ENCODE peak calls at places on chromosomes 13 and 19, in seven cellular contexts. X is left ventricle myocardium inferior, C is WERI-Rb-1, I is AG04450, H is NB4, L is right cardiac atrium, B is Peyer's patch. Y is an unnamed sample.

GRCh38 chr19:18577365-18577914 is 5.8 kb downstream of the UBA52 start:
- DNase-seq in X (no peak), C (no peak), I (no peak), H (no peak), L (no peak), B (no peak), Y (no peak)

GRCh38 chr19:51971624-51972023 is 15.0 kb downstream of the ZNF350 start:
- DNase-seq in X (no peak), C (peak), I (no peak), H (peak), L (no peak), B (no peak), Y (no peak)

GRCh38 chr13:24670927-24671326 is 9.3 kb upstream of the ATP12A start:
- DNase-seq in X (no peak), C (peak), I (no peak), H (peak), L (no peak), B (no peak), Y (no peak)

GRCh38 chr13:65595881-65596280 is 1634.3 kb downstream of the PCDH9 start:
- DNase-seq in X (no peak), C (no peak), I (peak), H (no peak), L (no peak), B (no peak), Y (peak)

GRCh38 chr19:12597594-12597993 is 13.0 kb downstream of the ZNF490 start:
- DNase-seq in X (no peak), C (no peak), I (no peak), H (no peak), L (no peak), B (no peak), Y (no peak)

GRCh38 chr19:19860756-19861390 is 4.8 kb upstream of the ZNF253 start:
- DNase-seq in X (no peak), C (no peak), I (no peak), H (no peak), L (peak), B (peak), Y (no peak)

GRCh38 chr13:110570886-110571285 is 9.4 kb upstream of the RAB20 start:
- DNase-seq in X (no peak), C (peak), I (no peak), H (no peak), L (no peak), B (no peak), Y (no peak)

GRCh38 chr13:100089633-100090032 is 740 bp downstream of the PCCA start:
- DNase-seq in X (no peak), C (no peak), I (no peak), H (peak), L (no peak), B (no peak), Y (no peak)

GRCh38 chr19:38556521-38557174 is 61.1 kb downstream of the MAP4K1 start:
- DNase-seq in X (no peak), C (no peak), I (no peak), H (peak), L (no peak), B (no peak), Y (no peak)

GRCh38 chr19:41703602-41704293 is 4.7 kb upstream of the CEACAM5 start:
- DNase-seq in X (no peak), C (no peak), I (no peak), H (no peak), L (no peak), B (no peak), Y (no peak)

GRCh38 chr19:55242517-55242916 is 14.0 kb upstream of the TMEM86B start:
- DNase-seq in X (no peak), C (no peak), I (no peak), H (no peak), L (no peak), B (no peak), Y (no peak)

GRCh38 chr19:38360839-38361631 is 13.3 kb upstream of the PSMD8 start:
- DNase-seq in X (no peak), C (no peak), I (no peak), H (no peak), L (no peak), B (no peak), Y (no peak)

GRCh38 chr19:49205114-49205513 is 47.5 kb downstream of the TRPM4 start:
- DNase-seq in X (no peak), C (no peak), I (no peak), H (peak), L (no peak), B (no peak), Y (no peak)

GRCh38 chr19:3056454-3057016 is 5.8 kb downstream of the TLE5 start:
- DNase-seq in X (no peak), C (no peak), I (no peak), H (no peak), L (no peak), B (no peak), Y (no peak)

GRCh38 chr13:45623516-45624090 is 8.1 kb upstream of the ERICH6B start:
- DNase-seq in X (no peak), C (no peak), I (no peak), H (peak), L (no peak), B (no peak), Y (peak)

GRCh38 chr13:110337287-110337686 is 30.2 kb downstream of the COL4A2 start:
- DNase-seq in X (no peak), C (no peak), I (no peak), H (no peak), L (no peak), B (no peak), Y (no peak)

GRCh38 chr13:107069107-107069776 is 501.3 kb upstream of the ARGLU1 start:
- DNase-seq in X (no peak), C (no peak), I (no peak), H (no peak), L (no peak), B (no peak), Y (no peak)

GRCh38 chr13:101520672-101521071 is 68.2 kb downstream of the ITGBL1 start:
- DNase-seq in X (no peak), C (no peak), I (peak), H (peak), L (no peak), B (no peak), Y (peak)

GRCh38 chr19:3407556-3408516 is 41.5 kb downstream of the NFIC start:
- DNase-seq in X (peak), C (no peak), I (no peak), H (no peak), L (peak), B (no peak), Y (no peak)

GRCh38 chr19:3012522-3013260 is 16.4 kb downstream of the TLE2 start:
- DNase-seq in X (no peak), C (no peak), I (no peak), H (no peak), L (no peak), B (no peak), Y (no peak)

GRCh38 chr13:19634129-19634740 is 776 bp downstream of the MPHOSPH8 start:
- DNase-seq in X (no peak), C (no peak), I (no peak), H (peak), L (no peak), B (no peak), Y (peak)

GRCh38 chr19:2167896-2168618 is 4.3 kb downstream of the DOT1L start:
- DNase-seq in X (peak), C (peak), I (no peak), H (peak), L (peak), B (peak), Y (peak)

GRCh38 chr13:57128909-57129308 is 11.8 kb upstream of the PRR20A start:
- DNase-seq in X (no peak), C (no peak), I (no peak), H (peak), L (no peak), B (no peak), Y (no peak)

GRCh38 chr13:33328691-33329090 is 43.1 kb upstream of the STARD13 start:
- DNase-seq in X (no peak), C (no peak), I (no peak), H (no peak), L (no peak), B (no peak), Y (peak)

GRCh38 chr13:52599037-52599852 is 43.0 kb upstream of the HNRNPA1L2 start:
- DNase-seq in X (no peak), C (no peak), I (no peak), H (no peak), L (no peak), B (no peak), Y (peak)

GRCh38 chr19:56664511-56664910 is 7.0 kb downstream of the ZNF835 start:
- DNase-seq in X (no peak), C (no peak), I (no peak), H (no peak), L (no peak), B (no peak), Y (no peak)

GRCh38 chr19:10417598-10418280 is 2.6 kb upstream of the PDE4A start:
- DNase-seq in X (no peak), C (no peak), I (no peak), H (peak), L (no peak), B (no peak), Y (no peak)

GRCh38 chr19:10416380-10417257 is 3.7 kb upstream of the PDE4A start:
- DNase-seq in X (peak), C (peak), I (peak), H (peak), L (peak), B (peak), Y (peak)

GRCh38 chr19:10419646-10420443 is 493 bp upstream of the PDE4A start:
- DNase-seq in X (no peak), C (peak), I (no peak), H (peak), L (no peak), B (no peak), Y (peak)

GRCh38 chr19:10419200-10419645 is 1.1 kb upstream of the PDE4A start:
- DNase-seq in X (no peak), C (peak), I (no peak), H (peak), L (no peak), B (no peak), Y (peak)

DNA sequence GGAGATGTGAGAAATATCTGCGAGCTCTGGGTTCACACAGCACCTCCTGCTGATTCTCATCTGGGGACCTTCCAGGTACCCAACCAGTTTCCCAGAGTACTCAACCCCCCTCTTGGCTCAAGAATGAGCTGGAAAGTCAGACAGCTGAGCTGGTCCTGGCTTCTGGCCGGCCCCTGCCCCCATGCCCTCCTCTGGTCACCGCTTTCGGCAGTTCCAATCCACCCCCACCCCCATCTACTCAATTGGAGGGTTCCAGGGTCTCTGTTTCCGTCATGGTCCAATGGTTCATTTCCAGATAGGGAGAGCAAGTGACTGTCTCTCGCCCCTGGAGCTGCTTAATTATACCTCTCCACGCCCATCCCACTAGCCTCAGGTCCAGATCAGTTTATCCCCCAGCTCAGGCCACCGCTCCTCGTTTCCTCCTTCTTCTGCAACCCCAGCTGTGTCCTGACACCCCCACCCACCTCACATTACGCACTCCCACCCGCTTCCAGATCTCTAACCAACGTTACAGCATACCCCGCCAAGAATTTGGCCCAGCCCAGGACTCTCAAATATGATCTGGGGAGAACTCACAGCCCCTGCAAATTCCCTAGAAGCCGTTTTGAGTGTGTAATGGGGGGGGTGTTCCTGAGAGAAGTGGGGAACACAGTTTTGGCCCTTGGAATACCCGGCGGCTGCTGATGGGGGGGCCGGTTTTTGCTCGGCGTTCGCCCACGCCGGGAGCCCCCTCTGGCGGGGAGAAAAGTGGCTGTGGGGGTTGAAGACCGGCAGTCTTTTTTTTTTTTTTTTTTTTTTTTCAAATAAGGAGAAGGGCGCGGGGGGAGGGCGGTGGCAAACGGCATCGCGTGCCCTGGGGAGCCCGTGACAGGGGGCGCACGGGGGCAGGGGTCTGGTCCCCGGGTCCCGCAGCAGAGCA is 1.8 kb upstream of the PDE4A start:
- DNase-seq in X (no peak), C (peak), I (no peak), H (peak), L (no peak), B (no peak), Y (no peak)
- H3K4me3 ChIP-seq in X (peak), C (peak), I (peak), H (peak), L (no peak), B (no peak), Y (no peak)

GRCh38 chr19:4582980-4583842 is 23.7 kb upstream of the SEMA6B start:
- DNase-seq in X (no peak), C (no peak), I (no peak), H (no peak), L (no peak), B (no peak), Y (no peak)

GRCh38 chr19:4580961-4581380 is 21.5 kb upstream of the SEMA6B start:
- DNase-seq in X (no peak), C (no peak), I (no peak), H (no peak), L (no peak), B (no peak), Y (no peak)

GRCh38 chr19:4582112-4582553 is 22.6 kb upstream of the SEMA6B start:
- DNase-seq in X (no peak), C (no peak), I (no peak), H (no peak), L (no peak), B (no peak), Y (no peak)

GRCh38 chr19:4580021-4580901 is 20.8 kb upstream of the SEMA6B start:
- DNase-seq in X (no peak), C (peak), I (no peak), H (no peak), L (no peak), B (no peak), Y (no peak)

DNA sequence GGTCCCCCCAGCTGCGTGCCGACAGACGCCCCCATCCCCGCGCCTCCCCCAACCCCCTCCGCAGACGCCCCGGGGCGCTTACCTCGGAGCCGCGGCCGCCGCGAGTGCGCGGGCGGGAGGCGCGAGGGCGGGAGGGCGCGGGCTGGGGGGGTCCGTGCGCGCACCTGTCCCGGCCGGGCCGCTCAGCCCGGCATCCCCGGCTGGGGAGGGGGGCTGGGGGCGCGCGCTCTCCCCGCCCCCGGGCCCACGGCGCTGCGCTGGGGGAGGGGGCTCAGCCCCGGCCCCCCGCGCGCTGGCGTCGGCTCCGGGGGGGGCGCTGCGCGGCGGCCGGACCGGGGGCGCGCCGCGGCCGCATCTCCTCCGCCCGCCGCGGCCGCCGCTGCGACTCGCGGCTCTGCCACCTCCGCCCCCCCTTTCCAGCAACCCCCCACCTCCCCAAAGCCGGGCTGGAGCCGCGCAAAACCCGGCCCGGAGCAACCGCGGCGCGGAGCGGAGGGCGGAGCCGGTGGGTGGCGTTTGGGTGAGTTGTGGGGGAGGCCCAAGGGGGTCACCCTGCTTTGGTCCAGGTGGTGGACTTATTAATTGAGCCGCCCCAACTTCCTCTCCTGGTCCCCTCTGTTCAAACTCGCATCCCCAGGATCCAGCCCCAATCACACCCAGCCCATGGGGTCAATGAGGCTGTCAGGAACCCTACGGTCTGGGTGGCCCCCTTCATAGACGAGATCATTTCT is 22.1 kb upstream of the SEMA6B start:
- DNase-seq in X (no peak), C (peak), I (no peak), H (peak), L (no peak), B (no peak), Y (no peak)
- H3K4me3 ChIP-seq in X (peak), C (peak), I (no peak), H (no peak), L (peak), B (no peak), Y (no peak)

GRCh38 chr13:30796833-30797601 is 61.7 kb downstream of the ALOX5AP start:
- DNase-seq in X (no peak), C (no peak), I (no peak), H (no peak), L (no peak), B (no peak), Y (no peak)
- H3K4me3 ChIP-seq in X (peak), C (no peak), I (no peak), H (no peak), L (peak), B (no peak), Y (no peak)

GRCh38 chr19:425056-425455 is 16.1 kb upstream of the C2CD4C start:
- DNase-seq in X (no peak), C (no peak), I (no peak), H (no peak), L (no peak), B (no peak), Y (no peak)

GRCh38 chr19:428144-428543 is 19.2 kb upstream of the C2CD4C start:
- DNase-seq in X (no peak), C (no peak), I (no peak), H (no peak), L (no peak), B (no peak), Y (no peak)

GRCh38 chr19:424546-424945 is 15.6 kb upstream of the C2CD4C start:
- DNase-seq in X (no peak), C (no peak), I (no peak), H (no peak), L (no peak), B (no peak), Y (no peak)

GRCh38 chr19:423691-424466 is 14.9 kb upstream of the C2CD4C start:
- DNase-seq in X (no peak), C (no peak), I (no peak), H (no peak), L (no peak), B (no peak), Y (no peak)

GRCh38 chr19:426725-427445 is 17.9 kb upstream of the C2CD4C start:
- DNase-seq in X (no peak), C (no peak), I (no peak), H (peak), L (no peak), B (no peak), Y (no peak)
- H3K4me3 ChIP-seq in X (no peak), C (no peak), I (no peak), H (no peak), L (no peak), B (no peak), Y (no peak)

GRCh38 chr13:21328836-21329477 is 130.1 kb downstream of the ZDHHC20 start:
- DNase-seq in X (no peak), C (no peak), I (no peak), H (no peak), L (no peak), B (peak), Y (no peak)

GRCh38 chr13:21322988-21323387 is 136.1 kb downstream of the ZDHHC20 start:
- DNase-seq in X (no peak), C (no peak), I (no peak), H (no peak), L (no peak), B (no peak), Y (no peak)

GRCh38 chr13:21324793-21325192 is 134.3 kb downstream of the ZDHHC20 start:
- DNase-seq in X (no peak), C (no peak), I (no peak), H (no peak), L (no peak), B (no peak), Y (no peak)

GRCh38 chr13:21328201-21328600 is 130.9 kb downstream of the ZDHHC20 start:
- DNase-seq in X (no peak), C (no peak), I (no peak), H (no peak), L (no peak), B (no peak), Y (no peak)

DNA sequence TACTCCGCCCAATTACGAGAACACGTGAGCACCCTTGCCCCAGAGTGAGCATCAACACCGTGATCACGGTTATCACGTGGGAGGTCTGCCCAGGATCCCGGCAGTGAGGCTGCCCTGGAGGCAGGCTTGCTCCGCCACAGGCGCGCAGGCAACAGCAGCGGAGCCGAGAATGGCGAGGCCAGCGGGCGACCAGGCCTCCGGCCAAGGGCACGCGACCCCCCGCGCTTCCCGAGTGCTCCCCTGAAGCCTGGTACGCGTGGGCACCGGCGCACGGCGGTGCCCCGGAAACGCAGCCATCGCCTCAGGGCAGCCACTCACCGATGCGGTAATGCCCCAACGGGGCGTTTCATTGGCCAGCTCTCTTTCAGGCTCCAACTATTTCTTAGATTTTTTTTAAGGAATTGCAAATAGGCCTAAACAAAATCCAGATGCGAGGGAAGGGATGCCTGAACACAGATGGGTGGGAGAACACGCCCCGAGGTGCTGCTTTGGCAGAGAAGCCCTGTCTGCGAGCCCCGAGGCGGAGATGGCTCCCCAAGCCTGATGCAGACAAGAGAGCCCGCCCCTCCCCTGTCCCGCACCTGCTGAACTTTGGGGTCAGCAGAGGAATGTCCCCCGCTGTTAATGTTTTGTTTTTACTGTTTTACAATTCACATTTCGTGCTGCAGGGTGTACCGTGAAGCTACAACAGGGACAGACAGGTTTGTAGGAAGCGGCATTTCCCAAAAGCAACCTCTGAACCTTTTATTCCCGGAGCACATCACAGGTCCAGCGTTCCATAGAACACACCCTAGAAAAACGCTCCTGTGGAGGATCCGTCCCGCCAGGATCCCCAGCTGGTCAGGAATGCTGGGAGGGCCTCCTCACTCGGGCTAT is 132.7 kb downstream of the ZDHHC20 start:
- DNase-seq in X (no peak), C (no peak), I (peak), H (no peak), L (peak), B (peak), Y (peak)
- H3K4me3 ChIP-seq in X (peak), C (no peak), I (peak), H (no peak), L (peak), B (peak), Y (peak)